ENCODE peak calls at places on chromosome 7, in eight cellular contexts. One of them, this sample, is unnamed.

GRCh38 chr7:158016171-158017087 is 571.2 kb downstream of the PTPRN2 start:
- DNase-seq in breast epithelium: no peak
- DNase-seq in cardiac fibroblast: no peak
- DNase-seq in fibroblast of lung: no peak
- DNase-seq in neural crest cell: no peak
- DNase-seq in fibroblast of the aortic adventitia: no peak
- DNase-seq in HepG2: no peak
- DNase-seq in mesothelial cell of epicardium: no peak
- DNase-seq in this sample: no peak

GRCh38 chr7:134513169-134513752 is 14.1 kb upstream of the AKR1B10 start:
- DNase-seq in breast epithelium: no peak
- DNase-seq in cardiac fibroblast: peak
- DNase-seq in fibroblast of lung: peak
- DNase-seq in neural crest cell: peak
- DNase-seq in fibroblast of the aortic adventitia: peak
- DNase-seq in HepG2: peak
- DNase-seq in mesothelial cell of epicardium: no peak
- DNase-seq in this sample: peak

GRCh38 chr7:22728416-22729029 is 1.5 kb downstream of the IL6 start:
- DNase-seq in breast epithelium: no peak
- DNase-seq in cardiac fibroblast: peak
- DNase-seq in fibroblast of lung: peak
- DNase-seq in neural crest cell: no peak
- DNase-seq in fibroblast of the aortic adventitia: peak
- DNase-seq in HepG2: peak
- DNase-seq in mesothelial cell of epicardium: no peak
- DNase-seq in this sample: no peak

GRCh38 chr7:33196194-33196593 is 66.8 kb downstream of the BBS9 start:
- DNase-seq in breast epithelium: no peak
- DNase-seq in cardiac fibroblast: no peak
- DNase-seq in fibroblast of lung: no peak
- DNase-seq in neural crest cell: no peak
- DNase-seq in fibroblast of the aortic adventitia: peak
- DNase-seq in HepG2: no peak
- DNase-seq in mesothelial cell of epicardium: no peak
- DNase-seq in this sample: no peak

GRCh38 chr7:47085491-47086275 is 496.2 kb downstream of the TNS3 start:
- DNase-seq in breast epithelium: no peak
- DNase-seq in cardiac fibroblast: no peak
- DNase-seq in fibroblast of lung: no peak
- DNase-seq in neural crest cell: no peak
- DNase-seq in fibroblast of the aortic adventitia: no peak
- DNase-seq in HepG2: no peak
- DNase-seq in mesothelial cell of epicardium: no peak
- DNase-seq in this sample: no peak

GRCh38 chr7:1512781-1513656 is 8.8 kb upstream of the INTS1 start:
- DNase-seq in breast epithelium: peak
- DNase-seq in cardiac fibroblast: peak
- DNase-seq in fibroblast of lung: peak
- DNase-seq in neural crest cell: no peak
- DNase-seq in fibroblast of the aortic adventitia: peak
- DNase-seq in HepG2: no peak
- DNase-seq in mesothelial cell of epicardium: no peak
- DNase-seq in this sample: peak

GRCh38 chr7:43679210-43680068 is 49.9 kb downstream of the COA1 start:
- DNase-seq in breast epithelium: no peak
- DNase-seq in cardiac fibroblast: no peak
- DNase-seq in fibroblast of lung: no peak
- DNase-seq in neural crest cell: no peak
- DNase-seq in fibroblast of the aortic adventitia: no peak
- DNase-seq in HepG2: no peak
- DNase-seq in mesothelial cell of epicardium: no peak
- DNase-seq in this sample: no peak

GRCh38 chr7:156459582-156459981 is 181.0 kb upstream of the RNF32 start:
- DNase-seq in breast epithelium: no peak
- DNase-seq in cardiac fibroblast: no peak
- DNase-seq in fibroblast of lung: no peak
- DNase-seq in neural crest cell: no peak
- DNase-seq in fibroblast of the aortic adventitia: no peak
- DNase-seq in HepG2: no peak
- DNase-seq in mesothelial cell of epicardium: no peak
- DNase-seq in this sample: no peak

GRCh38 chr7:151238924-151239836 is 6.9 kb downstream of the CHPF2 start:
- DNase-seq in breast epithelium: no peak
- DNase-seq in cardiac fibroblast: no peak
- DNase-seq in fibroblast of lung: no peak
- DNase-seq in neural crest cell: no peak
- DNase-seq in fibroblast of the aortic adventitia: no peak
- DNase-seq in HepG2: no peak
- DNase-seq in mesothelial cell of epicardium: no peak
- DNase-seq in this sample: no peak

GRCh38 chr7:213324-213993 is 21.1 kb downstream of the FAM20C start:
- DNase-seq in breast epithelium: no peak
- DNase-seq in cardiac fibroblast: no peak
- DNase-seq in fibroblast of lung: no peak
- DNase-seq in neural crest cell: no peak
- DNase-seq in fibroblast of the aortic adventitia: no peak
- DNase-seq in HepG2: no peak
- DNase-seq in mesothelial cell of epicardium: no peak
- DNase-seq in this sample: no peak

GRCh38 chr7:98248156-98248555 is 3.9 kb downstream of the TECPR1 start:
- DNase-seq in breast epithelium: no peak
- DNase-seq in cardiac fibroblast: no peak
- DNase-seq in fibroblast of lung: no peak
- DNase-seq in neural crest cell: no peak
- DNase-seq in fibroblast of the aortic adventitia: no peak
- DNase-seq in HepG2: no peak
- DNase-seq in mesothelial cell of epicardium: no peak
- DNase-seq in this sample: no peak

GRCh38 chr7:32515890-32516550 is 20.7 kb downstream of the AVL9 start:
- DNase-seq in breast epithelium: no peak
- DNase-seq in cardiac fibroblast: peak
- DNase-seq in fibroblast of lung: no peak
- DNase-seq in neural crest cell: no peak
- DNase-seq in fibroblast of the aortic adventitia: no peak
- DNase-seq in HepG2: peak
- DNase-seq in mesothelial cell of epicardium: no peak
- DNase-seq in this sample: no peak

GRCh38 chr7:38300175-38300574 is 26.7 kb upstream of the TARP start:
- DNase-seq in breast epithelium: no peak
- DNase-seq in cardiac fibroblast: no peak
- DNase-seq in fibroblast of lung: no peak
- DNase-seq in neural crest cell: no peak
- DNase-seq in fibroblast of the aortic adventitia: no peak
- DNase-seq in HepG2: no peak
- DNase-seq in mesothelial cell of epicardium: no peak
- DNase-seq in this sample: no peak

GRCh38 chr7:50220280-50220679 is 84.2 kb upstream of the IKZF1 start:
- DNase-seq in breast epithelium: no peak
- DNase-seq in cardiac fibroblast: no peak
- DNase-seq in fibroblast of lung: no peak
- DNase-seq in neural crest cell: no peak
- DNase-seq in fibroblast of the aortic adventitia: no peak
- DNase-seq in HepG2: no peak
- DNase-seq in mesothelial cell of epicardium: no peak
- DNase-seq in this sample: no peak

GRCh38 chr7:37096341-37096740 is 352.3 kb downstream of the ELMO1 start:
- DNase-seq in breast epithelium: peak
- DNase-seq in cardiac fibroblast: no peak
- DNase-seq in fibroblast of lung: no peak
- DNase-seq in neural crest cell: no peak
- DNase-seq in fibroblast of the aortic adventitia: no peak
- DNase-seq in HepG2: no peak
- DNase-seq in mesothelial cell of epicardium: no peak
- DNase-seq in this sample: no peak

GRCh38 chr7:70270149-70270548 is 671.9 kb downstream of the AUTS2 start:
- DNase-seq in breast epithelium: no peak
- DNase-seq in cardiac fibroblast: no peak
- DNase-seq in fibroblast of lung: no peak
- DNase-seq in neural crest cell: no peak
- DNase-seq in fibroblast of the aortic adventitia: no peak
- DNase-seq in HepG2: no peak
- DNase-seq in mesothelial cell of epicardium: no peak
- DNase-seq in this sample: no peak

GRCh38 chr7:17184805-17185689 is 113.4 kb upstream of the AHR start:
- DNase-seq in breast epithelium: no peak
- DNase-seq in cardiac fibroblast: peak
- DNase-seq in fibroblast of lung: peak
- DNase-seq in neural crest cell: no peak
- DNase-seq in fibroblast of the aortic adventitia: peak
- DNase-seq in HepG2: peak
- DNase-seq in mesothelial cell of epicardium: no peak
- DNase-seq in this sample: no peak

GRCh38 chr7:128164061-128164954 is 76.8 kb upstream of the LEP start:
- DNase-seq in breast epithelium: no peak
- DNase-seq in cardiac fibroblast: peak
- DNase-seq in fibroblast of lung: peak
- DNase-seq in neural crest cell: no peak
- DNase-seq in fibroblast of the aortic adventitia: peak
- DNase-seq in HepG2: no peak
- DNase-seq in mesothelial cell of epicardium: no peak
- DNase-seq in this sample: no peak

GRCh38 chr7:29194594-29195417 is at the start of gene CHN2:
- DNase-seq in breast epithelium: no peak
- DNase-seq in cardiac fibroblast: peak
- DNase-seq in fibroblast of lung: no peak
- DNase-seq in neural crest cell: peak
- DNase-seq in fibroblast of the aortic adventitia: peak
- DNase-seq in HepG2: peak
- DNase-seq in mesothelial cell of epicardium: peak
- DNase-seq in this sample: peak
- TF ChIP-seq CTCF in breast epithelium: no peak
- TF ChIP-seq CTCF in cardiac fibroblast: no peak
- TF ChIP-seq CTCF in fibroblast of lung: no peak
- TF ChIP-seq CTCF in neural crest cell: no peak
- TF ChIP-seq CTCF in fibroblast of the aortic adventitia: no peak
- TF ChIP-seq CTCF in HepG2: peak
- TF ChIP-seq CTCF in mesothelial cell of epicardium: no peak
- TF ChIP-seq CTCF in this sample: no peak

DNA sequence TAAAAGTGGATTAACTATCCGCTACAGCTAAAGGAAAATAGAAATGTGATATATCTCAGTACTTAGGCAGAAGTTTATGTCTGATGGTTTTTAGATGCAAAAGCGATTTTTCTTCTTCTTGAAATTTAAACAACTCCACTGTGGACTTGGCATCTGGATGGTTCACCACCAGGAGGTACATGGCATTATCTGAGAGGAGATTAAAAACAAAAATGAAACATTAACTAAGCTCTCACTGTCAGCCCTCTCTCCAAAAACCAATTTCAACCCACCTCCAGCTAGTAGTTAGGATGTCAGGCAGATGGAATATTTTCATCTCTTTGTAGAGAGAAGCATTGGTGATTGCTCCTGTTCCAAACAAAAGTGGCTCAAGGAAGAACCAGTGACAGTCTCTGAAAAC is 12.9 kb downstream of the PON1 start:
- DNase-seq in breast epithelium: no peak
- DNase-seq in cardiac fibroblast: no peak
- DNase-seq in fibroblast of lung: no peak
- DNase-seq in neural crest cell: no peak
- DNase-seq in fibroblast of the aortic adventitia: no peak
- DNase-seq in HepG2: no peak
- DNase-seq in mesothelial cell of epicardium: no peak
- DNase-seq in this sample: no peak
- TF ChIP-seq CTCF in breast epithelium: no peak
- TF ChIP-seq CTCF in cardiac fibroblast: no peak
- TF ChIP-seq CTCF in fibroblast of lung: no peak
- TF ChIP-seq CTCF in neural crest cell: no peak
- TF ChIP-seq CTCF in fibroblast of the aortic adventitia: no peak
- TF ChIP-seq CTCF in HepG2: no peak
- TF ChIP-seq CTCF in mesothelial cell of epicardium: no peak
- TF ChIP-seq CTCF in this sample: no peak

DNA sequence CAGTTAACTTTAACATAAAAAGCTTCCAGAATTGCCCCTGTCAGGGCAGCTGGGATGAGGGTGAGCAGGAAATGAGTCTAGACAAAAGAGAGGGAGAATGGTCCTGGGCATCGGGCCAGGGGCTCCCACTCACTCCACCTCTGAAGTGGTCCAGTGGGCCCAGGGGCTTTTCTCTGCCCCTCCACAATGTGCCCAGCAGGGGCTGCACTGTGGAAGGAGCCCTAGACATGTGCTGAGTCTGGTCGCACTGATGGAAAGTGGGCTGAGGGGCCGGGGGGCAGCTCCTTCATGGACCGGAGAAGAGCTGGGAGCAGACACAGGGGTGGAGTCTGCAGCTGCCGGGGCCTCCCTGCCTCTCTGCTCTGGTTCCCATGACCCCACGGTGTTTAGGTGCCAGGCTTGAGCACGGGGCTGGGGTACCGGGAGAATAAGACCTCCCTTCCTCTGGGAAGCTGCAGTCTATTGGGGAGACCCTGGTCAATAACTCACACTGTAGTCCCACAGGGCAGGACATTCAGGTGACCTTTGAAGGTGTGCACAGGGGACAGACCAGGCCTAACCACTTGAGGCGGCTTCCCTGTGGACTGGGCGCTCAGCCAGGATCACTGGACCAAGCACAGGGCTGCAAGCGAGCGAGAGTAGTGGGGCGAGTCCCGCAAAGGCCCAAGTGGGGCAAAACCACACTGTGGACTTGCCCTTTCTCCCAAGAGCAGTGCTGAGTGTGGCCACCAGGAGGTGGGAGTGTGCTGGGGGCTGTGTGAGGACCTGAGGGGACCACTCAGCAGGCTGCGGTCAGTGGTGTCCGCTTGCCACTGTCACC is 6.1 kb downstream of the ADCY1 start:
- DNase-seq in breast epithelium: no peak
- DNase-seq in cardiac fibroblast: no peak
- DNase-seq in fibroblast of lung: no peak
- DNase-seq in neural crest cell: no peak
- DNase-seq in fibroblast of the aortic adventitia: no peak
- DNase-seq in HepG2: no peak
- DNase-seq in mesothelial cell of epicardium: no peak
- DNase-seq in this sample: peak
- TF ChIP-seq CTCF in breast epithelium: no peak
- TF ChIP-seq CTCF in cardiac fibroblast: peak
- TF ChIP-seq CTCF in fibroblast of lung: peak
- TF ChIP-seq CTCF in neural crest cell: peak
- TF ChIP-seq CTCF in fibroblast of the aortic adventitia: peak
- TF ChIP-seq CTCF in HepG2: peak
- TF ChIP-seq CTCF in mesothelial cell of epicardium: peak
- TF ChIP-seq CTCF in this sample: peak

DNA sequence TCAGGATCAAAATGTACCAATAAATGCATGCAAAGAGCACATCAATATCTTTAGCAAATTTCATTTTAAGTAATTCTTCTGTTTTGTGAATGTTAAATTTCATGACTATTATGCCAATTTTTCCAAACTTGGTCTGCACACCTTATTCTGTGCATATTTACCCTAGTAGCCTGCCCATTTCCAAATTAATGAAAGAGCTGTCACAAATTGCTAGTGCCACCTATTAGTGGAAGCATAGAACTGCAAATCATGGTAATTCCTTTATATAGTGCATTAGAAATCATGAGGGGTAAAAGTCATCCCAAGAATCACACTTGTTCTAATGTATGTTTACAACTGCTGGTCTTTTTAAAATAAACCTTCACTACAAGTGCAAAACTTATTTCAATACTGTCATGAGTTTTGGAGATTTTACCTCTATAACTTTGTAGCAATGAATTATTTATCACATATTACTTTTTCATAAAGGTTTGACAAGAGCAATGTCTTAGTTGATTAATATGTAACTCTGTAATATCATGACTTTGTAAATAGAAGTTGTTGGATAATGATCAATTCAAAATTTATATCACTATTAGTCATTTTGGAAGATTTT is 5.7 kb downstream of the SEMA3A start:
- DNase-seq in breast epithelium: no peak
- DNase-seq in cardiac fibroblast: peak
- DNase-seq in fibroblast of lung: peak
- DNase-seq in neural crest cell: no peak
- DNase-seq in fibroblast of the aortic adventitia: peak
- DNase-seq in HepG2: peak
- DNase-seq in mesothelial cell of epicardium: no peak
- DNase-seq in this sample: no peak
- TF ChIP-seq CTCF in breast epithelium: no peak
- TF ChIP-seq CTCF in cardiac fibroblast: peak
- TF ChIP-seq CTCF in fibroblast of lung: peak
- TF ChIP-seq CTCF in neural crest cell: peak
- TF ChIP-seq CTCF in fibroblast of the aortic adventitia: peak
- TF ChIP-seq CTCF in HepG2: peak
- TF ChIP-seq CTCF in mesothelial cell of epicardium: no peak
- TF ChIP-seq CTCF in this sample: peak

This sample was measured in BE2C.